ENCODE peak calls at places on chromosomes 12 and 14, in eight cellular contexts. B is adrenal gland, E is tibial nerve, N is heart left ventricle, Z is prostate gland, L is right lobe of liver, M is body of pancreas, C is stomach. I is an unnamed sample.

GRCh38 chr12:110932048-110932447 is 11.7 kb upstream of the MYL2 start:
- DNase-seq in B (no peak), E (no peak), N (no peak), Z (no peak), L (no peak), M (no peak), C (no peak), I (no peak)

GRCh38 chr14:24803933-24804494 is 170.0 kb upstream of the GZMB start:
- DNase-seq in B (no peak), E (no peak), N (no peak), Z (no peak), L (no peak), M (no peak), C (no peak), I (no peak)

GRCh38 chr14:20618328-20618749 is 23.2 kb downstream of the OR6S1 start:
- DNase-seq in B (no peak), E (no peak), N (no peak), Z (no peak), L (no peak), M (no peak), C (no peak), I (no peak)

GRCh38 chr14:52690983-52691760 is 4.2 kb downstream of the ERO1A start:
- DNase-seq in B (no peak), E (no peak), N (no peak), Z (no peak), L (no peak), M (no peak), C (no peak), I (no peak)

GRCh38 chr12:64782181-64782580 is 23.0 kb upstream of the GNS start:
- DNase-seq in B (no peak), E (no peak), N (no peak), Z (no peak), L (no peak), M (peak; percentile 16), C (no peak), I (no peak)

GRCh38 chr14:95417492-95417891 is 97.8 kb upstream of the CLMN start:
- DNase-seq in B (no peak), E (no peak), N (no peak), Z (no peak), L (no peak), M (no peak), C (no peak), I (no peak)

GRCh38 chr14:99132821-99133562 is 139.0 kb downstream of the BCL11B start:
- DNase-seq in B (no peak), E (no peak), N (no peak), Z (peak; percentile 3), L (peak; percentile 28), M (no peak), C (peak; percentile 15), I (no peak)

GRCh38 chr14:74245292-74245691 is 6.0 kb downstream of the VSX2 start:
- DNase-seq in B (no peak), E (no peak), N (no peak), Z (no peak), L (no peak), M (no peak), C (no peak), I (no peak)

GRCh38 chr12:119229837-119230236 is 51.1 kb downstream of the HSPB8 start:
- DNase-seq in B (no peak), E (no peak), N (no peak), Z (no peak), L (no peak), M (no peak), C (no peak), I (no peak)

GRCh38 chr12:116354534-116354933 is 77.0 kb upstream of the MED13L start:
- DNase-seq in B (no peak), E (no peak), N (no peak), Z (no peak), L (no peak), M (no peak), C (no peak), I (no peak)

GRCh38 chr14:101473045-101473729 is 88.1 kb upstream of the DIO3 start:
- DNase-seq in B (no peak), E (no peak), N (no peak), Z (no peak), L (peak; percentile 20), M (no peak), C (peak; percentile 22), I (no peak)

GRCh38 chr12:130826151-130826801 is 12.8 kb downstream of the STX2 start:
- DNase-seq in B (peak; percentile 41), E (no peak), N (peak; percentile 72), Z (no peak), L (no peak), M (peak; percentile 51), C (no peak), I (peak; percentile 49)

GRCh38 chr12:67452119-67452805 is 183.1 kb downstream of the CAND1 start:
- DNase-seq in B (no peak), E (no peak), N (no peak), Z (no peak), L (no peak), M (no peak), C (no peak), I (no peak)

GRCh38 chr12:3365416-3366385 is 125.3 kb upstream of the PRMT8 start:
- DNase-seq in B (no peak), E (no peak), N (no peak), Z (peak; percentile 21), L (no peak), M (peak; percentile 75), C (peak; percentile 50), I (peak; percentile 50)

GRCh38 chr14:33938131-33938949 is 12.5 kb downstream of the EGLN3 start:
- DNase-seq in B (peak; percentile 38), E (no peak), N (peak; percentile 88), Z (peak; percentile 58), L (peak; percentile 85), M (peak; percentile 86), C (peak; percentile 85), I (peak; percentile 32)

GRCh38 chr12:14384783-14385638 is 19.5 kb downstream of the ATF7IP start:
- DNase-seq in B (peak; percentile 45), E (no peak), N (no peak), Z (peak; percentile 54), L (peak; percentile 61), M (peak; percentile 80), C (peak; percentile 41), I (peak; percentile 39)

GRCh38 chr12:47218191-47218654 is 138.5 kb upstream of the AMIGO2 start:
- DNase-seq in B (no peak), E (no peak), N (no peak), Z (no peak), L (no peak), M (no peak), C (no peak), I (no peak)

GRCh38 chr14:67514650-67515385 is 18.3 kb upstream of the PLEKHH1 start:
- DNase-seq in B (peak; percentile 56), E (no peak), N (peak; percentile 69), Z (no peak), L (peak; percentile 57), M (peak; percentile 52), C (peak; percentile 50), I (peak; percentile 31)
- TF ChIP-seq CTCF in B (no peak), E (no peak), N (no peak), Z (no peak), L (no peak), M (no peak), C (no peak), I (no peak)

DNA sequence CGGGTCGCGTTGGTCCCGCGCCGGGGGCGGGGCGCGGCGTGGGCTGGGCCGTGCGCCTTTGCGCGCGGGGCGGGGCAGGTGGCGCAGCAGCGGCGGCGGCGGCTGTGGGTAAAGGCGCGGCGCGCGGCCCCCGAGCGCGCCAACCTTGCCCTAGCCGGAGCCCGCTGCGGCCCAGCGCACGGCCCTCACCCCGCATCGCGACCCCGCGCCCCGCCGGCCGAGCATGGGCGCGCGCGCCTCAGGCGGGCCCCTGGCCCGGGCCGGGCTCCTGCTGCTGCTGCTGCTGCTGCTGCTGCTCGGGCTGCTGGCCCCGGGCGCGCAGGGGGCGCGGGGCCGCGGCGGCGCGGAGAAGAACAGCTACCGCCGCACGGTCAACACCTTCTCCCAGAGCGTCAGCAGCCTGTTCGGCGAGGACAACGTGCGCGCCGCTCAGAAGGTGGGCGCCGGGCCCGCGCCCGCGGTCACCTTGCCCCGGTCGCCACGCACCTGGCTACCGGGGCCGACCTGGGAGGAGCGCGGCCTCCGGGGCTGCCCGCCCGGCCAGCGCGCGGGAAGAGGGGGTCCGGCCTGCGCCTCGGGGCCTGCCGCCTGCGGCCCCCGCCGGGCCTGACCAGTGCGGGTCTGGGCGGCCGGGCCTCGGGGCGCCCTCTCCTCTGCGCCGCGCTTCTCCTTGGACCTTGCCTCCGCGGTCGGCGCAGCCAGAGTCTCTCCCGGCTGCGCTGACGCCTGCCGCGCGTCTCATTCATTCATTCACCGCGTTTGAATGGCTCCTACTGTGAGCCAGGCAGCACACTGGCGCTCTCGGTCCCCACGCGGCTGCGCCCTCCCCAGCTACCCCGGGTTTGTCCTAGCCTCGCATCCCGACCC is at the start of gene BRI3BP:
- DNase-seq in B (no peak), E (no peak), N (peak; percentile 88), Z (peak; percentile 38), L (peak; percentile 80), M (peak; percentile 64), C (peak; percentile 75), I (peak; percentile 53)
- TF ChIP-seq POLR2A in B (no peak), E (peak; percentile 19), N (no peak), Z (no peak), L (peak; percentile 39), M (no peak), C (no peak), I (no peak)

DNA sequence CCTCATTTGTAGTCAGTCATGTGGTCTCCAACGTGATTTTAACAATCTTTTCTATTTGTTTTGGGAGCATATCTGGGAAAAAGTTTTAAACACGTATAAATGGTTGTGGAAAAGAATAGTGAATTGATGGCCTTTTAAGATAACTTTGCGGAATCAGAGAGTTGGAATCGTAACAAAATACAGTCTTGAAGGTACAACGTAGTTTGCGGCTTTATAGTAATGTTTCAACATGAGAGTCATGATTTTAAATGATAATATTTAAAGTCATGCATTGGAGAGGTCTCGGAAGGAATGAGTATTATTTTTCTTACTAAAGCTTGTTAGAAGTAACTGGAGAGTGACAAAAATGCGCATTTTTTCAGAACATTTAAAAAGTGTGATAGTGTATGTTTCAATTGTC is 1.6 kb downstream of the AEBP2 start:
- DNase-seq in B (no peak), E (no peak), N (no peak), Z (no peak), L (no peak), M (no peak), C (no peak), I (no peak)
- TF ChIP-seq CTCF in B (no peak), E (no peak), N (no peak), Z (no peak), L (no peak), M (no peak), C (no peak), I (no peak)

DNA sequence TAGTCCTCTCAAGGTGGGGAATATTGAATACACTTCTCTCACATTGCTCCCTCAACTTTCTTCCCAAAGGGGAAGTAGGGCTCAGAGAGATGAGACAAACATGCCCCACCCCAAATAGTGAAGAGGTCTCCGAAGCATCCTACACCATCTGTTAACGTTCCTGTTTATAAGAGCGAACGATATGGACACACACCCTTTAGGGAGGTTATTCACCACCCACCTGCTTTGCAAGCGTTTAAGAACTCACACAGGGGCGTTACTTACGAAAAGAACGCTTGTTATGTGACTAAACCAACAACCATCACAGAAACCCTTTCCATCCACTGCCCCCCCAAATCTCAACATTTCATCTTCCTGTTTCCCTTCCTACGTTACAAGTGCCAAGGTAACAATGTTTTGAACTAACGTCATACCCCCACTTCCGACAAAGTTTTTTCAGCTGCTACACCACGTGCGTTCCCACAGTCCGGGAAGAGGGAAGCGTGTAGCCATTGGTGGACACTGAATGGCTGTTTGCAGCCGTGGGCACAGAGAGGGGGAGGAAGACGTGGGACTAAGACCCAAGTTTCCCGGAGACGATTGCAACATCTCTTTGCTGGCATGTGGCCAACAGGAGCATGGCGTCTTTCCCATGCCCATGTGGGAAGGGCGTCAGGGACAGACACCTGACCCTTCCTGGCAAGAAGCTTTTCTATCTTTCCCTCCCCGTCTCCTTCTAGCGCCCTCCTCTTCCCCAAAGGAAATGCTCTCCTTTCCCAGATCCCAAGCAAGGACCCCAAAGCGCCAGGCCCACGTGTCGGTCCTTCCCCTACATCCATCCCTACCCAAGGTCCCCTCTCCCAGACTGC is 1.2 kb downstream of the YBX3 start:
- DNase-seq in B (peak; percentile 93), E (peak; percentile 94), N (peak; percentile 88), Z (peak; percentile 96), L (peak; percentile 64), M (peak; percentile 98), C (peak; percentile 81), I (peak; percentile 97)
- TF ChIP-seq POLR2A in B (peak; percentile 51), E (peak; percentile 65), N (peak; percentile 30), Z (peak; percentile 50), L (no peak), M (peak; percentile 49), C (no peak), I (peak; percentile 47)